ENCODE peak calls at places on chromosomes 1 and 21, in eight cellular contexts. One of them, this sample, is unnamed.

GRCh38 chr1:64675718-64676345 is 69.0 kb upstream of the RAVER2 start:
- DNase-seq in HL-60: no peak
- DNase-seq in nephron progenitor cell: no peak
- DNase-seq in AG09319: no peak
- DNase-seq in CD4-positive, alpha-beta T cell: no peak
- DNase-seq in PC-9: no peak
- DNase-seq in bronchial epithelial cell: peak
- DNase-seq in fibroblast of pulmonary artery: peak
- DNase-seq in this sample: no peak

GRCh38 chr1:31412732-31413404 is at the start of gene SERINC2:
- DNase-seq in HL-60: no peak
- DNase-seq in nephron progenitor cell: peak
- DNase-seq in AG09319: no peak
- DNase-seq in CD4-positive, alpha-beta T cell: no peak
- DNase-seq in PC-9: no peak
- DNase-seq in bronchial epithelial cell: no peak
- DNase-seq in fibroblast of pulmonary artery: no peak
- DNase-seq in this sample: no peak

GRCh38 chr21:45293214-45293725 is 5.6 kb upstream of the POFUT2 start:
- DNase-seq in HL-60: no peak
- DNase-seq in nephron progenitor cell: no peak
- DNase-seq in AG09319: no peak
- DNase-seq in CD4-positive, alpha-beta T cell: no peak
- DNase-seq in PC-9: no peak
- DNase-seq in bronchial epithelial cell: no peak
- DNase-seq in fibroblast of pulmonary artery: no peak
- DNase-seq in this sample: no peak

GRCh38 chr21:37375866-37376574 is 9.4 kb downstream of the DYRK1A start:
- DNase-seq in HL-60: no peak
- DNase-seq in nephron progenitor cell: no peak
- DNase-seq in AG09319: no peak
- DNase-seq in CD4-positive, alpha-beta T cell: no peak
- DNase-seq in PC-9: no peak
- DNase-seq in bronchial epithelial cell: no peak
- DNase-seq in fibroblast of pulmonary artery: no peak
- DNase-seq in this sample: no peak

GRCh38 chr1:22665752-22666151 is 12.7 kb downstream of the C1QB start:
- DNase-seq in HL-60: no peak
- DNase-seq in nephron progenitor cell: peak
- DNase-seq in AG09319: no peak
- DNase-seq in CD4-positive, alpha-beta T cell: no peak
- DNase-seq in PC-9: no peak
- DNase-seq in bronchial epithelial cell: peak
- DNase-seq in fibroblast of pulmonary artery: peak
- DNase-seq in this sample: no peak

GRCh38 chr21:34936874-34937563 is 112.1 kb downstream of the RUNX1 start:
- DNase-seq in HL-60: no peak
- DNase-seq in nephron progenitor cell: no peak
- DNase-seq in AG09319: no peak
- DNase-seq in CD4-positive, alpha-beta T cell: no peak
- DNase-seq in PC-9: no peak
- DNase-seq in bronchial epithelial cell: peak
- DNase-seq in fibroblast of pulmonary artery: peak
- DNase-seq in this sample: no peak

GRCh38 chr1:25871086-25871703 is 4.3 kb downstream of the PAQR7 start:
- DNase-seq in HL-60: peak
- DNase-seq in nephron progenitor cell: no peak
- DNase-seq in AG09319: no peak
- DNase-seq in CD4-positive, alpha-beta T cell: no peak
- DNase-seq in PC-9: no peak
- DNase-seq in bronchial epithelial cell: peak
- DNase-seq in fibroblast of pulmonary artery: no peak
- DNase-seq in this sample: no peak

GRCh38 chr1:224504642-224505041 is 70.0 kb upstream of the WDR26 start:
- DNase-seq in HL-60: no peak
- DNase-seq in nephron progenitor cell: no peak
- DNase-seq in AG09319: no peak
- DNase-seq in CD4-positive, alpha-beta T cell: no peak
- DNase-seq in PC-9: no peak
- DNase-seq in bronchial epithelial cell: no peak
- DNase-seq in fibroblast of pulmonary artery: no peak
- DNase-seq in this sample: no peak

GRCh38 chr1:66920543-66920942 is 4.1 kb downstream of the DNAI4 start:
- DNase-seq in HL-60: no peak
- DNase-seq in nephron progenitor cell: no peak
- DNase-seq in AG09319: no peak
- DNase-seq in CD4-positive, alpha-beta T cell: no peak
- DNase-seq in PC-9: no peak
- DNase-seq in bronchial epithelial cell: no peak
- DNase-seq in fibroblast of pulmonary artery: no peak
- DNase-seq in this sample: no peak
- TF ChIP-seq CTCF in HL-60: no peak
- TF ChIP-seq CTCF in nephron progenitor cell: no peak
- TF ChIP-seq CTCF in AG09319: no peak
- TF ChIP-seq CTCF in CD4-positive, alpha-beta T cell: no peak
- TF ChIP-seq CTCF in PC-9: no peak
- TF ChIP-seq CTCF in bronchial epithelial cell: no peak
- TF ChIP-seq CTCF in fibroblast of pulmonary artery: no peak
- TF ChIP-seq CTCF in this sample: no peak

GRCh38 chr21:41216486-41216885 is 48.5 kb downstream of the BACE2 start:
- DNase-seq in HL-60: no peak
- DNase-seq in nephron progenitor cell: no peak
- DNase-seq in AG09319: no peak
- DNase-seq in CD4-positive, alpha-beta T cell: no peak
- DNase-seq in PC-9: no peak
- DNase-seq in bronchial epithelial cell: peak
- DNase-seq in fibroblast of pulmonary artery: no peak
- DNase-seq in this sample: no peak
- TF ChIP-seq CTCF in HL-60: no peak
- TF ChIP-seq CTCF in nephron progenitor cell: no peak
- TF ChIP-seq CTCF in AG09319: no peak
- TF ChIP-seq CTCF in CD4-positive, alpha-beta T cell: no peak
- TF ChIP-seq CTCF in PC-9: no peak
- TF ChIP-seq CTCF in bronchial epithelial cell: no peak
- TF ChIP-seq CTCF in fibroblast of pulmonary artery: no peak
- TF ChIP-seq CTCF in this sample: no peak

DNA sequence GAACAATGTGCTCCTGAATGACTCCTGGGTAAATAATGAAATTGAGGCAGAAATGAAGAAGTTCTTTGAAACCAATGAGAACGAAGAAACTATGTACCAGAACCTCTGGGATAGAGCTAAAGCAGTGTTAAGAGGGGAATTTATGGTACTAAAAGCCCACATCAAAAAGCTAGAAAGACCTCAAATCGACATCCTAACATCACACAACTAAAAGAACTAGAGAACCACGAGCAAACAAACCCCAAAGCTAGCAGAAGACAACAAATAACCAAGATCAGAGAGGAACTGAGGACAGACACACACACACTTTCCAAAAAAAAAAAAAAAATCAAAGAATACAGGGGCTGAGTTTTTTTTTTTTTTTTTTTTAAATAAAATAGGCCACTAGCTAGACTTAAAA is 564.2 kb downstream of the SMYD3 start:
- DNase-seq in HL-60: no peak
- DNase-seq in nephron progenitor cell: no peak
- DNase-seq in AG09319: no peak
- DNase-seq in CD4-positive, alpha-beta T cell: no peak
- DNase-seq in PC-9: no peak
- DNase-seq in bronchial epithelial cell: no peak
- DNase-seq in fibroblast of pulmonary artery: no peak
- DNase-seq in this sample: no peak
- TF ChIP-seq CTCF in HL-60: no peak
- TF ChIP-seq CTCF in nephron progenitor cell: no peak
- TF ChIP-seq CTCF in AG09319: no peak
- TF ChIP-seq CTCF in CD4-positive, alpha-beta T cell: no peak
- TF ChIP-seq CTCF in PC-9: no peak
- TF ChIP-seq CTCF in bronchial epithelial cell: no peak
- TF ChIP-seq CTCF in fibroblast of pulmonary artery: no peak
- TF ChIP-seq CTCF in this sample: no peak

DNA sequence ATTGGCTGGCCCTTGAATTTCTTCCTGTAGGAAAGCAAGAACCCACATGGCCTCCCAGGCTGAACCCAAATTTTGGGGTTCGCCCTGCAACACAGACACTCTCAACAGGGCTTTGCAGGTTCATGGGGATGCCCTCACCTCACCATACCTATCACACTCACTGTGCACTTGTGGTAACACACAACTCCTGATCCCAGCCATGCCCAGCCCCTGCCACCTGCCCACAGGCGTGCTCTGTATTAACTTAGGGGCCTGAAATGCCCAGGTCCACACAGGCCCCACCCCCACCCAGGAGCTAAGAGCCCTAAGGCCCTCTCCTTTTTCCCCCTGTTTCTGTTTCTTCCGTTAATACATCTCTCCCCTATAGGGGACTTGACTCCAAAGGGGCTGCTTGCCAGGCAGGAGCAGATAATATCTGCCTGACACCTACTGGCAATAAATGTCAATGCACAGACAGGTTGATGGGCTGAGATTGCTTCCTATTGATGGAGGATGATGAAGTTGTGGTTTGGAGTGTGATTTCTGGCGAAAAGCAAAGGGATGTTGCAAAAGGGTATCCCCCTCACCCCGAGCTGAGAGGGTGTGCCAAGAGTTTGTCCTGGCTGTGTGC is 171.5 kb downstream of the AJAP1 start:
- DNase-seq in HL-60: peak
- DNase-seq in nephron progenitor cell: peak
- DNase-seq in AG09319: no peak
- DNase-seq in CD4-positive, alpha-beta T cell: no peak
- DNase-seq in PC-9: no peak
- DNase-seq in bronchial epithelial cell: peak
- DNase-seq in fibroblast of pulmonary artery: no peak
- DNase-seq in this sample: no peak
- TF ChIP-seq CTCF in HL-60: peak
- TF ChIP-seq CTCF in nephron progenitor cell: peak
- TF ChIP-seq CTCF in AG09319: no peak
- TF ChIP-seq CTCF in CD4-positive, alpha-beta T cell: no peak
- TF ChIP-seq CTCF in PC-9: peak
- TF ChIP-seq CTCF in bronchial epithelial cell: peak
- TF ChIP-seq CTCF in fibroblast of pulmonary artery: no peak
- TF ChIP-seq CTCF in this sample: peak

GRCh38 chr1:244414543-244414942 is 37.2 kb downstream of the ADSS2 start:
- DNase-seq in HL-60: no peak
- DNase-seq in nephron progenitor cell: no peak
- DNase-seq in AG09319: peak
- DNase-seq in CD4-positive, alpha-beta T cell: no peak
- DNase-seq in PC-9: peak
- DNase-seq in bronchial epithelial cell: peak
- DNase-seq in fibroblast of pulmonary artery: peak
- DNase-seq in this sample: no peak
- TF ChIP-seq CTCF in HL-60: no peak
- TF ChIP-seq CTCF in nephron progenitor cell: no peak
- TF ChIP-seq CTCF in AG09319: peak
- TF ChIP-seq CTCF in CD4-positive, alpha-beta T cell: no peak
- TF ChIP-seq CTCF in PC-9: no peak
- TF ChIP-seq CTCF in bronchial epithelial cell: peak
- TF ChIP-seq CTCF in fibroblast of pulmonary artery: peak
- TF ChIP-seq CTCF in this sample: peak

GRCh38 chr1:63624911-63625310 is 31.7 kb downstream of the PGM1 start:
- DNase-seq in HL-60: no peak
- DNase-seq in nephron progenitor cell: no peak
- DNase-seq in AG09319: no peak
- DNase-seq in CD4-positive, alpha-beta T cell: no peak
- DNase-seq in PC-9: no peak
- DNase-seq in bronchial epithelial cell: no peak
- DNase-seq in fibroblast of pulmonary artery: peak
- DNase-seq in this sample: no peak
- TF ChIP-seq CTCF in HL-60: no peak
- TF ChIP-seq CTCF in nephron progenitor cell: no peak
- TF ChIP-seq CTCF in AG09319: peak
- TF ChIP-seq CTCF in CD4-positive, alpha-beta T cell: no peak
- TF ChIP-seq CTCF in PC-9: no peak
- TF ChIP-seq CTCF in bronchial epithelial cell: no peak
- TF ChIP-seq CTCF in fibroblast of pulmonary artery: peak
- TF ChIP-seq CTCF in this sample: peak

DNA sequence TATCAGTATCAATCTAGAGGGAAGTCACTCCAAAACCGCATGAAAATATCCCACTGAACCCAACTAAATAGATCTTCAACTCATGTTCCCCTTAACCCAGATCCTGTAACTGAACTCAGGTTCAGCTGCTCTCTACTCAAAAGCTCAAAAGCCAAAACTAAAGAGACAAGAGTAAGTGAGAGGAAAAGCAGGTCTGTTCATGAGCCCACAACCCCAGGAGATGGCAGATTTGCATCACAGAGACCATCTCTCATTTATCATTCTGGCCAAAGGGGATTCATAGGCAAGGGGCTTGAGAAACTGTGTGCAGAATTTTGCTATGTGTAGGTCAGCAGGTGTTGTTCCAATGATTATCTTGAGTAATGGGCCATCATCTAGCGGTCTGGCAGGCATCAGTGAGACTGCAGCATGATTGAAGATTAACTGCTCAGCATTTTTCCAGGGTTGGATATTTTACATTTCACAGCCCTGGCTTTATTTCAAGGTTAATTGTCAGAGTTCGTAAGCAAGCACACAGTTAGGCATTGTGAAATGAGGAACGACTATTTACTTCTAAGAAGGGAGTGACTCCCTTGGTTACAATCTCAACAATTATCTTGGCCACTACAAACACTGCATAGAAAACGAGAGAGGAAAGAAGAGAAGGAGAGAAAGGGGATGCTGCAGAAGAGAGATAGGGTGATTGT is 1204.5 kb upstream of the TMPRSS15 start:
- DNase-seq in HL-60: no peak
- DNase-seq in nephron progenitor cell: no peak
- DNase-seq in AG09319: no peak
- DNase-seq in CD4-positive, alpha-beta T cell: no peak
- DNase-seq in PC-9: no peak
- DNase-seq in bronchial epithelial cell: no peak
- DNase-seq in fibroblast of pulmonary artery: peak
- DNase-seq in this sample: no peak
- TF ChIP-seq CTCF in HL-60: no peak
- TF ChIP-seq CTCF in nephron progenitor cell: no peak
- TF ChIP-seq CTCF in AG09319: no peak
- TF ChIP-seq CTCF in CD4-positive, alpha-beta T cell: no peak
- TF ChIP-seq CTCF in PC-9: no peak
- TF ChIP-seq CTCF in bronchial epithelial cell: no peak
- TF ChIP-seq CTCF in fibroblast of pulmonary artery: no peak
- TF ChIP-seq CTCF in this sample: peak

DNA sequence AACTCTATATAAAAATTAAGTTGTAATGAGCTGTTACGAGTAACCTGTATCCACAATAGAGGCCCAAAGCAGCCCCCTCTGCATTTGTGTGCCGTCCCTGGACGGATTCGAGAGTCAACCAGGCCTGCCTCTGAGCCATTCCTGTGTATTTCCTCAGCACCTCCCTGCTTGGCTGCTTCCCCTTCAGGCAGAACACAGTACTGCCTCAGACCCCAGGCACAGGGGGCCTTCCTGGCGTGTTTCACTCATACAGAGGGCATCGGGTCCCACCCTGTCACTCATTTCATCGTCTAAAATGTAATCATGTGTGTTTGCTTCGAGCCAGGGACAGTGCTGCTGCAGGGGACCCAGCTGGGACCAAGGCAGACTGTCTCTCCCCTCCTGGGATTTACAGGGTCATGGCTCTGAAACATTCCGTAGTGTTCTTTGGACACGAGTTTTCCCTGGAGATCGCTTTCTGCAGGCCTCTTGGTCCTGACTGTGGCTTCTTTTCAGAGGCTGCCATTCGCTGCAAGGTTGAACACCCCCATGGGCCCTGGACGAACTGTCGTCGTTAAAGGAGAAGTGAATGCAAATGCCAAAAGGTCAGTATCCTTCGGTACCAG is 19.4 kb downstream of the LGALS8 start:
- DNase-seq in HL-60: no peak
- DNase-seq in nephron progenitor cell: peak
- DNase-seq in AG09319: no peak
- DNase-seq in CD4-positive, alpha-beta T cell: no peak
- DNase-seq in PC-9: no peak
- DNase-seq in bronchial epithelial cell: no peak
- DNase-seq in fibroblast of pulmonary artery: no peak
- DNase-seq in this sample: no peak
- TF ChIP-seq CTCF in HL-60: no peak
- TF ChIP-seq CTCF in nephron progenitor cell: peak
- TF ChIP-seq CTCF in AG09319: no peak
- TF ChIP-seq CTCF in CD4-positive, alpha-beta T cell: no peak
- TF ChIP-seq CTCF in PC-9: no peak
- TF ChIP-seq CTCF in bronchial epithelial cell: no peak
- TF ChIP-seq CTCF in fibroblast of pulmonary artery: no peak
- TF ChIP-seq CTCF in this sample: peak